ENCODE peak calls at places on chromosome 15, in six cellular contexts. M, I, S, L, D and B are unnamed samples.
A peak's percentile ranks its signal among the peaks of the same experiment; 100 is the strongest.

GRCh38 chr15:38512901-38513300 is 51.7 kb downstream of the RASGRP1 start:
- DNase-seq in M (no peak), I (no peak), S (no peak), L (no peak), D (no peak), B (no peak)

GRCh38 chr15:52255008-52255407 is 40.6 kb downstream of the MYO5C start:
- DNase-seq in M (no peak), I (no peak), S (peak; percentile 56), L (no peak), D (no peak), B (no peak)

GRCh38 chr15:35043380-35044095 is 41.6 kb downstream of the NANOGP8 start:
- DNase-seq in M (no peak), I (no peak), S (no peak), L (no peak), D (no peak), B (no peak)

GRCh38 chr15:23857028-23857641 is 170.0 kb upstream of the NDN start:
- DNase-seq in M (peak; percentile 63), I (no peak), S (no peak), L (no peak), D (no peak), B (peak; percentile 27)

GRCh38 chr15:79994651-79995050 is 23.7 kb upstream of the BCL2A1 start:
- DNase-seq in M (peak; percentile 57), I (no peak), S (peak; percentile 62), L (no peak), D (no peak), B (no peak)

GRCh38 chr15:80739919-80740318 is 39.3 kb upstream of the CEMIP start:
- DNase-seq in M (no peak), I (no peak), S (no peak), L (no peak), D (no peak), B (no peak)

GRCh38 chr15:71784719-71785118 is 25.6 kb upstream of the NR2E3 start:
- DNase-seq in M (no peak), I (no peak), S (no peak), L (no peak), D (no peak), B (no peak)

GRCh38 chr15:75684648-75685047 is 28.0 kb downstream of the CSPG4 start:
- DNase-seq in M (peak; percentile 47), I (no peak), S (no peak), L (no peak), D (no peak), B (no peak)

GRCh38 chr15:85748729-85749128 is 46.0 kb downstream of the KLHL25 start:
- DNase-seq in M (no peak), I (no peak), S (no peak), L (no peak), D (no peak), B (no peak)

GRCh38 chr15:95169701-95170459 is 938.5 kb downstream of the MCTP2 start:
- DNase-seq in M (no peak), I (no peak), S (peak; percentile 32), L (no peak), D (no peak), B (no peak)

GRCh38 chr15:69976366-69976994 is 121.2 kb downstream of the TLE3 start:
- DNase-seq in M (peak; percentile 35), I (peak; percentile 14), S (peak; percentile 40), L (peak; percentile 41), D (peak; percentile 66), B (no peak)

GRCh38 chr15:42037650-42038049 is 16.8 kb upstream of the PLA2G4E start:
- DNase-seq in M (no peak), I (no peak), S (no peak), L (no peak), D (no peak), B (peak; percentile 19)

GRCh38 chr15:63060699-63061098 is 18.2 kb downstream of the TPM1 start:
- DNase-seq in M (no peak), I (no peak), S (no peak), L (no peak), D (no peak), B (no peak)

GRCh38 chr15:43067717-43068461 is 37.9 kb downstream of the UBR1 start:
- DNase-seq in M (no peak), I (no peak), S (peak; percentile 10), L (no peak), D (no peak), B (no peak)

GRCh38 chr15:75199347-75199976 is 2.2 kb upstream of the C15orf39 start:
- DNase-seq in M (no peak), I (no peak), S (no peak), L (no peak), D (no peak), B (no peak)

GRCh38 chr15:69648215-69648614 is 195.6 kb downstream of the RPLP1 start:
- DNase-seq in M (no peak), I (no peak), S (no peak), L (no peak), D (no peak), B (peak; percentile 38)

GRCh38 chr15:81113204-81113657 is 20.8 kb upstream of the CFAP161 start:
- DNase-seq in M (no peak), I (no peak), S (no peak), L (no peak), D (no peak), B (peak; percentile 49)

GRCh38 chr15:32029862-32030781 is at the start of gene CHRNA7:
- DNase-seq in M (peak; percentile 63), I (no peak), S (peak; percentile 8), L (peak; percentile 41), D (no peak), B (peak; percentile 23)

GRCh38 chr15:59976480-59976879 is 27.6 kb upstream of the FOXB1 start:
- DNase-seq in M (no peak), I (peak; percentile 22), S (no peak), L (no peak), D (no peak), B (no peak)

GRCh38 chr15:69595009-69595825 is 142.6 kb downstream of the RPLP1 start:
- DNase-seq in M (peak; percentile 56), I (no peak), S (no peak), L (peak; percentile 34), D (no peak), B (no peak)

GRCh38 chr15:101452572-101452971 is 36.9 kb downstream of the PCSK6 start:
- DNase-seq in M (no peak), I (no peak), S (no peak), L (no peak), D (no peak), B (no peak)